ENCODE peak calls at places on chromosomes 6 and 20, in eight cellular contexts. G is activated CD4-positive, alpha-beta T cell treated with anti-CD3 and anti-CD28 coated beads for 48 hours; S is COLO829; X is NCI-H69; H is psoas muscle; Z is nephron progenitor cell; P is Calu3; D is amygdala. Q is an unnamed sample.

GRCh38 chr6:147065786-147066185 is 138.4 kb upstream of the STXBP5 start:
- DNase-seq in X (peak), H (no peak), G (no peak), S (no peak), Z (no peak), D (no peak), P (no peak), Q (no peak)

GRCh38 chr20:13457487-13457886 is 181.2 kb downstream of the TASP1 start:
- DNase-seq in S (no peak), D (no peak), P (no peak), H (no peak), Z (no peak), G (no peak), X (no peak), Q (no peak)

GRCh38 chr20:63129991-63130653 is 85.8 kb downstream of the YTHDF1 start:
- DNase-seq in X (peak), Z (peak), S (no peak), H (no peak), P (no peak), D (no peak), G (no peak), Q (no peak)

GRCh38 chr20:36770680-36771079 is 2.9 kb downstream of the DSN1 start:
- DNase-seq in Z (no peak), H (no peak), D (no peak), S (no peak), G (no peak), P (no peak), X (no peak), Q (no peak)

GRCh38 chr6:41706876-41707564 is 28.4 kb downstream of the TFEB start:
- DNase-seq in Z (no peak), G (peak), P (no peak), H (peak), D (no peak), S (no peak), X (peak), Q (no peak)

GRCh38 chr20:39533858-39534257 is 571.7 kb downstream of the DHX35 start:
- DNase-seq in X (no peak), Z (no peak), S (no peak), D (no peak), H (no peak), G (no peak), P (no peak), Q (no peak)

GRCh38 chr20:33339515-33340058 is 56.6 kb downstream of the BPIFB1 start:
- DNase-seq in X (no peak), P (no peak), S (no peak), H (no peak), Z (no peak), D (no peak), G (no peak), Q (no peak)

GRCh38 chr6:95248501-95248900 is 328.8 kb upstream of the MANEA start:
- DNase-seq in D (no peak), Z (no peak), X (peak), G (no peak), H (no peak), S (no peak), P (no peak), Q (no peak)

GRCh38 chr6:167588181-167588919 is 238.4 kb upstream of the AFDN start:
- DNase-seq in G (no peak), X (no peak), H (no peak), P (no peak), D (no peak), S (peak), Z (no peak), Q (peak)

GRCh38 chr6:99219788-99220187 is 129.7 kb downstream of the FAXC start:
- DNase-seq in P (peak), H (no peak), G (no peak), X (peak), S (no peak), D (no peak), Z (peak), Q (no peak)

GRCh38 chr20:49704932-49705336 is 8.7 kb downstream of the B4GALT5 start:
- DNase-seq in G (no peak), H (no peak), X (peak), D (no peak), Z (no peak), P (no peak), S (no peak), Q (no peak)

GRCh38 chr20:5880326-5880725 is 70.0 kb downstream of the TRMT6 start:
- DNase-seq in S (no peak), X (no peak), G (no peak), Z (no peak), H (no peak), P (no peak), D (no peak), Q (no peak)

GRCh38 chr20:51531141-51531710 is 11.3 kb downstream of the NFATC2 start:
- DNase-seq in Z (no peak), D (no peak), S (no peak), H (no peak), P (no peak), G (peak), X (peak), Q (no peak)

GRCh38 chr6:110625883-110626282 is 149.5 kb upstream of the SLC22A16 start:
- DNase-seq in G (no peak), S (peak), P (no peak), Z (no peak), H (no peak), D (no peak), X (no peak), Q (peak)

GRCh38 chr6:44009425-44010321 is 117.6 kb downstream of the MRPL14 start:
- DNase-seq in P (peak), X (peak), S (no peak), Z (no peak), G (no peak), D (no peak), H (no peak), Q (no peak)

GRCh38 chr20:59663513-59663890 is 59.2 kb downstream of the PHACTR3 start:
- DNase-seq in Z (no peak), X (no peak), S (no peak), P (no peak), G (no peak), D (no peak), H (no peak), Q (no peak)

GRCh38 chr6:145350928-145351327 is 384.4 kb downstream of the EPM2A start:
- DNase-seq in H (no peak), G (no peak), S (no peak), D (no peak), P (no peak), Z (no peak), X (no peak), Q (no peak)

GRCh38 chr6:816510-817084 is 123.7 kb upstream of the EXOC2 start:
- DNase-seq in Z (no peak), S (no peak), H (no peak), D (no peak), P (no peak), G (peak), X (no peak), Q (no peak)

GRCh38 chr20:5735845-5736530 is 14.2 kb upstream of the SHLD1 start:
- DNase-seq in H (no peak), Z (no peak), P (no peak), G (no peak), S (peak), D (no peak), X (peak), Q (no peak)

GRCh38 chr6:125748534-125749111 is 809 bp upstream of the HEY2 start:
- DNase-seq in D (no peak), H (no peak), P (no peak), Z (no peak), G (peak), S (no peak), X (peak), Q (peak)

GRCh38 chr20:43988867-43989266 is 74.2 kb downstream of the TOX2 start:
- DNase-seq in P (no peak), G (no peak), D (no peak), Z (no peak), S (no peak), H (no peak), X (no peak), Q (peak)

GRCh38 chr6:150238294-150238693 is 95.5 kb downstream of the PPP1R14C start:
- DNase-seq in X (no peak), Z (no peak), P (peak), H (peak), D (no peak), S (peak), G (no peak), Q (no peak)

GRCh38 chr6:30836431-30836866 is 47.9 kb upstream of the DDR1 start:
- DNase-seq in G (no peak), S (no peak), P (no peak), H (no peak), D (no peak), Z (no peak), X (no peak), Q (no peak)

GRCh38 chr6:100664274-100665040 is 199.7 kb upstream of the SIM1 start:
- DNase-seq in P (peak), H (no peak), S (no peak), D (no peak), G (no peak), X (peak), Z (no peak), Q (no peak)

GRCh38 chr20:49529470-49529869 is 38.5 kb downstream of the PTGIS start:
- DNase-seq in Z (no peak), H (no peak), G (no peak), S (no peak), P (no peak), D (no peak), X (no peak), Q (no peak)

GRCh38 chr20:58054744-58055373 is 173.6 kb downstream of the ANKRD60 start:
- DNase-seq in X (peak), P (no peak), H (peak), Z (no peak), G (no peak), D (no peak), S (no peak), Q (no peak)

GRCh38 chr6:107820571-107821261 is 3.4 kb downstream of the SCML4 start:
- DNase-seq in X (peak), P (peak), D (no peak), G (peak), Z (no peak), S (no peak), H (no peak), Q (no peak)

GRCh38 chr20:48739395-48740268 is 88.2 kb downstream of the PREX1 start:
- DNase-seq in S (no peak), D (no peak), P (no peak), X (no peak), Z (no peak), G (peak), H (no peak), Q (no peak)

GRCh38 chr6:49497308-49497707 is 2.4 kb upstream of the GLYATL3 start:
- DNase-seq in Z (no peak), P (no peak), G (no peak), X (peak), S (no peak), H (no peak), D (no peak), Q (no peak)

Q was measured in brain microvascular endothelial cell.